ENCODE peak calls at places on chromosomes 7 and 10, in five cellular contexts. W, G, F, J and U are unnamed samples.
A peak's percentile ranks its signal among the peaks of the same experiment; 100 is the strongest.

GRCh38 chr7:92808006-92808405 is 28.4 kb downstream of the CDK6 start:
- DNase-seq in F (no peak), G (peak; percentile 59), W (no peak), J (no peak), U (no peak)

GRCh38 chr10:12533151-12533550 is 183.8 kb downstream of the CAMK1D start:
- DNase-seq in J (no peak), W (no peak), G (no peak), F (no peak), U (no peak)

GRCh38 chr10:58921366-58921947 is 255.0 kb upstream of the PHYHIPL start:
- DNase-seq in G (no peak), F (no peak), W (no peak), J (no peak), U (no peak)

GRCh38 chr10:103278862-103279298 is 1.9 kb downstream of the INA start:
- DNase-seq in J (no peak), F (peak; percentile 61), W (peak; percentile 37), G (no peak), U (no peak)

GRCh38 chr7:120014920-120015465 is 258.0 kb upstream of the KCND2 start:
- DNase-seq in G (no peak), W (no peak), J (no peak), F (no peak), U (no peak)

GRCh38 chr10:3025300-3025699 is 42.0 kb upstream of the PFKP start:
- DNase-seq in F (no peak), G (no peak), W (no peak), J (no peak), U (no peak)

GRCh38 chr10:72342911-72343310 is 11.8 kb downstream of the DNAJB12 start:
- DNase-seq in F (no peak), G (no peak), J (no peak), W (no peak), U (no peak)

GRCh38 chr7:50718311-50718710 is 64.4 kb downstream of the GRB10 start:
- DNase-seq in G (no peak), F (no peak), W (no peak), J (no peak), U (no peak)

GRCh38 chr7:84688671-84689070 is 494.1 kb upstream of the SEMA3A start:
- DNase-seq in W (no peak), J (no peak), G (peak; percentile 77), F (no peak), U (no peak)

GRCh38 chr10:126905776-126906703 is 812 bp downstream of the DOCK1 start:
- DNase-seq in J (no peak), G (no peak), W (peak; percentile 49), F (peak; percentile 50), U (peak; percentile 82)

GRCh38 chr10:61766927-61767326 is 104.2 kb downstream of the CABCOCO1 start:
- DNase-seq in J (no peak), W (no peak), G (no peak), F (no peak), U (no peak)

GRCh38 chr10:49539320-49539885 is 482 bp upstream of the ERCC6 start:
- DNase-seq in W (peak; percentile 30), J (peak; percentile 76), G (peak; percentile 69), F (no peak), U (no peak)

GRCh38 chr7:99386584-99387238 is 12.2 kb downstream of the ARPC1B start:
- DNase-seq in G (no peak), W (no peak), J (no peak), F (no peak), U (no peak)

DNA sequence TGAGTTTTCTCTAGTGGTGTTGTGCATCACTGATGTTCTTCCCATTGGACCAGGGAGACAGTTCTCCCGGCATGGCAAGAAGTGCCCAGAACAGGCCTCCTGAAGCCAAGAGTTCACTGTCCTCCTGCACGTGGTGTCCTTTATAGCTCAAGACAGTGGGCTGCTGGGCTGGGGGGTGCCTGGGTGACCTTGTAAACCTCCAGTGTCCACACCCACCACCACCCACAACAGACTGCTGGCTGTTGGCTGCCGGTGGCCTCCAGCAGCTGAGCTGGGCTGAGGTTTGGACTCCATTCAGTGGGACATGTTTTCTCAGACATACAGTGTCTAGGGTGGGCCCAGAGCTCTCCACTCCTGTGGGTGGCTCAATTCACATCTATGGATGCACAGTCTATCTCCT is 42.2 kb downstream of the HK1 start:
- DNase-seq in G (no peak), F (no peak), J (no peak), W (no peak), U (no peak)
- H3K4me3 ChIP-seq in G (peak overlapping the region; percentile 96), F (peak overlapping the region; percentile 73), J (peak overlapping the region; percentile 100), W (no peak overlapping the region), U (peak overlapping the region; percentile 89)

GRCh38 chr10:75853085-75853484 is 421.7 kb downstream of the LRMDA start:
- DNase-seq in G (no peak), J (no peak), F (no peak), W (no peak), U (no peak)
- H3K4me3 ChIP-seq in G (no peak overlapping the region), J (no peak overlapping the region), F (no peak overlapping the region), W (no peak overlapping the region), U (no peak overlapping the region)

GRCh38 chr10:110499796-110500514 is 2.2 kb downstream of the DUSP5 start:
- DNase-seq in G (no peak), F (no peak), W (no peak), J (no peak), U (no peak)
- H3K4me3 ChIP-seq in G (peak overlapping the region; percentile 90), F (no peak overlapping the region), W (peak overlapping the region; percentile 83), J (peak overlapping the region; percentile 86), U (peak overlapping the region; percentile 75)

GRCh38 chr7:128833148-128833938 is 3.1 kb downstream of the FLNC start:
- DNase-seq in F (peak; percentile 83), W (peak; percentile 82), G (peak; percentile 7), J (no peak), U (peak; percentile 86)
- H3K4me3 ChIP-seq in F (no peak overlapping the region), W (peak overlapping the region; percentile 33), G (no peak overlapping the region), J (peak overlapping the region; percentile 82), U (peak overlapping the region; percentile 50)

DNA sequence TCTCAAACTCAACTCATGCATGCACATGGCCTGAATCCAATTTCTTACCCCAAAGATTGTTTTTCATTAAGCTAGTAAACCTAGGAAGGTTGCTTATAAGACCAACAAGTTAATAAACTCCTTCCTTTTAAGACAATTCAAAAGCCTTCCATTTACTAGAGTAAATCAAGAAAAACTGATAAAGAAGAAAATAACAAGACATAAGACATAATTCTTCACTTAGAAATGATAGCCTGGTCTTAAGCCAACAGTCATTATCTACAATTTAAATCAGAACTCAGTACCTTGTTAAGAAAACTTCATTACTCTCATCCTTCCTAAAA is 69.1 kb downstream of the GLI3 start:
- DNase-seq in J (no peak), G (no peak), F (no peak), W (no peak), U (no peak)
- H3K4me3 ChIP-seq in J (no peak overlapping the region), G (no peak overlapping the region), F (no peak overlapping the region), W (no peak overlapping the region), U (no peak overlapping the region)

DNA sequence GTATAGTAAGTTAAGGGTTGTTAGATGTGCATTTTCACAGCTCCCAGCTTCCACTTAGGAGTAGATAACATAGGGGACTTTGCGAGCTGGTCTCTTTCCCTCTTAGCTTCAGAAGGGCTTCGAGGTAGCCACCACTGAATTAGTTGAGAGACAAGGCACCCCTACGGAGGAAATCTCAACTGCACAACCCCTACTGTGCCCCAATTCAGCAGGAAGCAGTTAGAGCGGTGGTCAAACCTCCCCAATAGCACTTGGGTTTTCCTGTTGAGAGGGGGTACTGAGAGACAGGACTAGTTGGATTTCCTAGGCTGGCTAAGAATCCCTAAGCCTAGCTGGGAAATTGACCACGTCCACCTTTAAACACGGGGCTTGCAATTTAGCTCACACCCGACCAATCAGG is 1.1 kb upstream of the HERPUD2 start:
- DNase-seq in G (no peak), F (no peak), W (no peak), J (no peak), U (no peak)
- H3K4me3 ChIP-seq in G (peak overlapping the region; percentile 87), F (no peak overlapping the region), W (no peak overlapping the region), J (peak overlapping the region; percentile 95), U (peak overlapping the region; percentile 85)

DNA sequence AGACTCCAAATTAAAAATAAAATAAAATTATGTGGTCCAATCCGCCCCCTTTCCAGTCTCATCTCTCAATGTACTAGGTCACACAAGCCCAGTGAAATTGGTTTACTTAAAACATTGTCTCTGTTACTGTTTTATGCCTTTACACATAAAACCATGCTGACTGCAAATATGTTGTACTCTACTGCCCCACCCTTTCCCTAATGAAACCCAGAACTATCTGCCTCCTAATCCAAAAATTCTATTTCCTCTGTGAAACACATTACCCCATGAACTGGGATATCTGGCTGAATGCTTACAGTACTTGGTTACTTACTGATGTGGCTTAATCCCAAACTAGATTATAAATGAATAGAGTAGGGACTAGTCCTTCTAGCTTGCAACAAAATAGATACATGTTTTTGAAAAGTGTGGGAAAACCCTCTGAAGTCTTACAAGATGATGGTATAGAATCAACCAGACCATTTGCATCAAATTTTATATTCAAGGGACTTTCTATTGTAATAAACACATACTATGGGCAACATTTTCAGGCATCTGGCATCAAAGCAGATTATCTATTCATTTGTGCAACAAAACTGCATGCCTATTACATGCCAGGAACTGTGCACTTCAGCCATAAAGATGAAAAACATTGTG is 10.0 kb upstream of the KMT2E start:
- DNase-seq in F (no peak), W (no peak), J (no peak), G (no peak), U (no peak)
- H3K4me3 ChIP-seq in F (no peak overlapping the region), W (no peak overlapping the region), J (peak overlapping the region; percentile 64), G (no peak overlapping the region), U (peak overlapping the region; percentile 20)

GRCh38 chr10:97914171-97914836 is 64.7 kb downstream of the GOLGA7B start:
- DNase-seq in F (no peak), J (no peak), G (no peak), W (peak; percentile 17), U (no peak)
- H3K4me3 ChIP-seq in F (no peak overlapping the region), J (peak overlapping the region; percentile 46), G (no peak overlapping the region), W (no peak overlapping the region), U (no peak overlapping the region)

GRCh38 chr10:132610071-132610701 is 72.6 kb downstream of the INPP5A start:
- DNase-seq in G (no peak), J (peak; percentile 62), F (no peak), W (no peak), U (no peak)

GRCh38 chr10:132607491-132607890 is 69.9 kb downstream of the INPP5A start:
- DNase-seq in W (no peak), G (no peak), F (no peak), J (peak; percentile 53), U (no peak)

GRCh38 chr10:132609211-132609610 is 71.6 kb downstream of the INPP5A start:
- DNase-seq in W (no peak), G (no peak), F (no peak), J (peak; percentile 65), U (no peak)

GRCh38 chr10:132607961-132608495 is 70.4 kb downstream of the INPP5A start:
- DNase-seq in G (no peak), F (no peak), J (peak; percentile 74), W (no peak), U (no peak)

DNA sequence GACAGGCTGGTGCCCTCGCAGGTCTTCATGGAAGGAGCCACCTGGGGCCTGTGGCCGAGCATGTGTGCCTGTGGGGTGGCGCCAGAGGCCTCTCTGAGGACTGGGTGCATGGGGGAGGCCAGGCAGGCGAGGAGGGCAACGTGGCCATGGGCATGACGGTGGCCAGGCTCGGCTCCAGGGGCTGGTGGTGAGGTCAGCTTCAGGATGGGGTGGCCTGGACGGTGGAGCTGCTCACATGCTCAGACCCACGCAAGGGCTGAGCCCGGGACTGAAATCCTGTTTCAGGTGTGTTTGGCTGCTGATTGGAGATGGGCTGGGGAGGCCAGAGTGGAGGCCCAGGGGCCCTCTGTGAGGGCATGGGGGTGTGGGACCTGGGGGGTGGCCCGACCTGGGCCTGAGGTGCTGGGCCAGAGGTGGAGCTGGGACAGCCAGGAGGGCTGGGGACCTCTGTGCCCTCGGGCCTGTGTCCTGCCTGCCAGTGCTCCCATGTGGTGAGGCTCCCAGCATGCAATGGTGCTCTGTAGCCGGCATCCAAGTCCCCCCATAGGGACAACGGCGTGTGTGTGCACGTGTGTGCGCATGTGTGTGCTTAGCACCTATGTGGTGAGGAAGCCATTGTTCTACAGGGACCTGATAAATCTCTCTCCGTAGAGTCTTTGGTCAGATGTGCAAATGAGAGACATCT is 71.1 kb downstream of the INPP5A start:
- DNase-seq in G (no peak), W (no peak), J (peak; percentile 73), F (no peak), U (no peak)
- H3K4me3 ChIP-seq in G (no peak overlapping the region), W (no peak overlapping the region), J (no peak overlapping the region), F (no peak overlapping the region), U (no peak overlapping the region)